ENCODE peak calls at places on chromosomes 6 and 20, in four cellular contexts. T is DMS153, B is A172, E is Caki2. G is an unnamed sample.
A peak's percentile ranks its signal among the peaks of the same experiment; 100 is the strongest.

GRCh38 chr6:44253307-44254101 is 3.8 kb downstream of the SLC35B2 start:
- DNase-seq in T (no peak), B (peak; percentile 69), E (peak; percentile 43), G (no peak)

GRCh38 chr6:152170702-152171667 is 363.5 kb downstream of the ESR1 start:
- DNase-seq in E (peak; percentile 38), T (no peak), B (no peak), G (peak; percentile 69)

GRCh38 chr6:30325150-30325872 is 1.4 kb upstream of the TRIM39 start:
- DNase-seq in B (peak; percentile 81), E (peak; percentile 66), T (peak; percentile 11), G (peak; percentile 42)

GRCh38 chr20:58228103-58228483 is 360 bp downstream of the ANKRD60 start:
- DNase-seq in T (no peak), E (no peak), B (no peak), G (no peak)

GRCh38 chr6:33688451-33689147 is 22.9 kb downstream of the UQCC2 start:
- DNase-seq in E (no peak), T (no peak), B (no peak), G (no peak)

GRCh38 chr6:160137989-160138835 is 16.6 kb downstream of the SLC22A1 start:
- DNase-seq in B (peak; percentile 60), T (no peak), E (peak; percentile 51), G (peak; percentile 83)

GRCh38 chr6:64727075-64727474 is 980.0 kb downstream of the EYS start:
- DNase-seq in E (no peak), B (no peak), T (no peak), G (no peak)

GRCh38 chr6:31541059-31541657 is 645 bp downstream of the DDX39B start:
- DNase-seq in T (no peak), E (peak; percentile 71), B (peak; percentile 42), G (peak; percentile 77)

GRCh38 chr6:158018370-158018771 is 36.7 kb downstream of the SYNJ2 start:
- DNase-seq in B (no peak), T (no peak), E (no peak), G (no peak)

GRCh38 chr20:37912874-37913273 is 9.9 kb downstream of the VSTM2L start:
- DNase-seq in T (no peak), B (no peak), E (no peak), G (no peak)

GRCh38 chr6:122839477-122839876 is 50.4 kb downstream of the SMPDL3A start:
- DNase-seq in T (peak; percentile 41), E (peak; percentile 50), B (peak; percentile 43), G (peak; percentile 54)

GRCh38 chr6:169654590-169655391 is 47.0 kb downstream of the WDR27 start:
- DNase-seq in T (no peak), E (peak; percentile 41), B (peak; percentile 21), G (peak; percentile 27)

GRCh38 chr6:168221000-168221399 is 98.6 kb downstream of the DACT2 start:
- DNase-seq in E (peak; percentile 60), B (no peak), T (no peak), G (peak; percentile 37)

GRCh38 chr6:41200296-41200900 is 551 bp downstream of the TREML2 start:
- DNase-seq in B (peak; percentile 46), E (no peak), T (no peak), G (no peak)

GRCh38 chr20:16947346-16947943 is 199.3 kb downstream of the OTOR start:
- DNase-seq in E (peak; percentile 39), T (no peak), B (no peak), G (peak; percentile 44)

GRCh38 chr20:51803157-51803854 is 985 bp upstream of the SALL4 start:
- DNase-seq in B (peak; percentile 32), T (no peak), E (no peak), G (no peak)

GRCh38 chr20:45253260-45253659 is 1.1 kb downstream of the SLPI start:
- DNase-seq in E (no peak), T (no peak), B (no peak), G (no peak)

GRCh38 chr20:37931153-37931922 is 28.4 kb downstream of the VSTM2L start:
- DNase-seq in B (no peak), E (no peak), T (no peak), G (no peak)

GRCh38 chr6:31585531-31585930 is 546 bp upstream of the LST1 start:
- DNase-seq in E (no peak), B (peak; percentile 7), T (no peak), G (no peak)

GRCh38 chr20:22453244-22454080 is 130.9 kb downstream of the FOXA2 start:
- DNase-seq in B (peak; percentile 32), T (peak; percentile 78), E (peak; percentile 21), G (peak; percentile 9)

GRCh38 chr6:11381801-11382513 is 149.5 kb upstream of the NEDD9 start:
- DNase-seq in E (no peak), B (no peak), T (no peak), G (peak; percentile 57)

GRCh38 chr6:33785766-33786165 is 3.2 kb downstream of the LEMD2 start:
- DNase-seq in T (no peak), B (peak; percentile 90), E (no peak), G (no peak)

GRCh38 chr6:139982652-139983051 is 608.2 kb upstream of the CITED2 start:
- DNase-seq in B (no peak), T (peak; percentile 8), E (peak; percentile 95), G (peak; percentile 54)

GRCh38 chr20:59884494-59884893 is 48.9 kb downstream of the SYCP2 start:
- DNase-seq in T (no peak), B (no peak), E (no peak), G (no peak)

GRCh38 chr6:73985891-73986290 is 289.9 kb downstream of the CD109 start:
- DNase-seq in B (peak; percentile 26), T (no peak), E (no peak), G (no peak)

GRCh38 chr20:12237772-12238171 is 320.1 kb downstream of the BTBD3 start:
- DNase-seq in T (no peak), E (no peak), B (no peak), G (no peak)

G was measured in kidney glomerular epithelial cell.